ENCODE peak calls at places on chromosomes 12 and 14, in four cellular contexts. J is H9, L is mesenchymal stem cell, E is H1. H is an unnamed sample.

GRCh38 chr14:92659765-92660561 is 88.5 kb downstream of the LGMN start:
- DNase-seq in J (no peak), L (no peak), E (no peak), H (no peak)

GRCh38 chr14:74675219-74675618 is 37.7 kb downstream of the AREL1 start:
- DNase-seq in J (no peak), E (no peak), L (no peak), H (no peak)

GRCh38 chr12:117048585-117048904 is 50.7 kb downstream of the TESC start:
- DNase-seq in E (no peak), J (no peak), L (no peak), H (no peak)

GRCh38 chr12:65756956-65757511 is 67.2 kb upstream of the HMGA2 start:
- DNase-seq in J (no peak), L (no peak), E (no peak), H (no peak)

GRCh38 chr14:105343194-105343593 is 28.6 kb downstream of the PACS2 start:
- DNase-seq in E (no peak), J (no peak), L (no peak), H (no peak)

GRCh38 chr12:6563448-6564050 is 4.5 kb downstream of the NOP2 start:
- DNase-seq in E (no peak), J (peak), L (peak), H (peak)

GRCh38 chr12:99611117-99611516 is 36.4 kb upstream of the GARIN6 start:
- DNase-seq in L (no peak), J (no peak), E (no peak), H (no peak)

GRCh38 chr14:94079891-94080605 is 954 bp downstream of the DDX24 start:
- DNase-seq in L (peak), E (no peak), J (no peak), H (no peak)

GRCh38 chr14:101408077-101408831 is 153.0 kb upstream of the DIO3 start:
- DNase-seq in E (no peak), J (no peak), L (no peak), H (no peak)

GRCh38 chr12:113852695-113853490 is 113.2 kb downstream of the RBM19 start:
- DNase-seq in L (no peak), J (no peak), E (no peak), H (no peak)

GRCh38 chr14:87992349-87992719 is 648 bp downstream of the GALC start:
- DNase-seq in L (no peak), E (no peak), J (peak), H (no peak)

GRCh38 chr14:101109347-101109638 is 205.8 kb upstream of the RTL1 start:
- DNase-seq in E (no peak), J (no peak), L (no peak), H (no peak)

GRCh38 chr12:6089041-6089823 is 35.2 kb downstream of the VWF start:
- DNase-seq in J (peak), E (no peak), L (no peak), H (no peak)

GRCh38 chr12:1644523-1645438 is 15.8 kb downstream of the WNT5B start:
- DNase-seq in E (no peak), L (no peak), J (no peak), H (no peak)

GRCh38 chr12:102408487-102409297 is 71.7 kb downstream of the IGF1 start:
- DNase-seq in E (no peak), J (no peak), L (no peak), H (no peak)

GRCh38 chr14:67385120-67385519 is 25.0 kb downstream of the EIF2S1 start:
- DNase-seq in L (no peak), J (no peak), E (no peak), H (no peak)

GRCh38 chr12:79444089-79444488 is 246.7 kb downstream of the PAWR start:
- DNase-seq in E (no peak), L (peak), J (no peak), H (no peak)

GRCh38 chr12:93146278-93146939 is 217.3 kb upstream of the EEA1 start:
- DNase-seq in J (no peak), L (no peak), E (no peak), H (no peak)

GRCh38 chr14:69716483-69717187 is 50.3 kb upstream of the SRSF5 start:
- DNase-seq in J (no peak), L (peak), E (no peak), H (no peak)

GRCh38 chr12:62848418-62848817 is 86.5 kb downstream of the PPM1H start:
- DNase-seq in E (no peak), L (peak), J (no peak), H (no peak)

GRCh38 chr12:11171953-11172675 is 1.1 kb downstream of the SMIM10L1 start:
- DNase-seq in E (no peak), L (no peak), J (no peak), H (no peak)

GRCh38 chr14:100434911-100435455 is 111.8 kb downstream of the SLC25A47 start:
- DNase-seq in L (no peak), E (no peak), J (no peak), H (no peak)

GRCh38 chr12:127496255-127496654 is 770.7 kb upstream of the TMEM132C start:
- DNase-seq in E (peak), J (peak), L (no peak), H (no peak)

GRCh38 chr12:12029653-12030052 is 41.1 kb upstream of the BCL2L14 start:
- DNase-seq in L (no peak), J (no peak), E (no peak), H (no peak)

GRCh38 chr14:75044322-75044721 is 6.9 kb downstream of the MLH3 start:
- DNase-seq in L (no peak), J (no peak), E (no peak), H (no peak)

GRCh38 chr12:3685813-3686212 is 67.1 kb downstream of the CRACR2A start:
- DNase-seq in L (no peak), E (no peak), J (no peak), H (no peak)

GRCh38 chr12:122406701-122407154 is 15.7 kb downstream of the CLIP1 start:
- DNase-seq in J (no peak), L (peak), E (no peak), H (no peak)

GRCh38 chr14:64758025-64758521 is 53.8 kb downstream of the PLEKHG3 start:
- DNase-seq in L (peak), E (no peak), J (no peak), H (no peak)

GRCh38 chr14:100239200-100239839 is 376 bp downstream of the YY1 start:
- DNase-seq in E (no peak), J (no peak), L (no peak), H (no peak)

GRCh38 chr12:68240975-68241374 is 12.4 kb downstream of the IL22 start:
- DNase-seq in E (no peak), J (no peak), L (peak), H (no peak)

GRCh38 chr14:20714593-20715250 is 26.2 kb downstream of the ANG start:
- DNase-seq in L (no peak), J (no peak), E (no peak), H (no peak)

GRCh38 chr12:103697912-103698751 is 111.1 kb downstream of the STAB2 start:
- DNase-seq in E (no peak), J (no peak), L (no peak), H (no peak)
- H3K18ac ChIP-seq in E (no peak), J (no peak), L (no peak), H (peak)

GRCh38 chr12:40584763-40585162 is 107.5 kb upstream of the CNTN1 start:
- DNase-seq in J (no peak), E (no peak), L (no peak), H (no peak)

GRCh38 chr12:40583743-40584142 is 108.5 kb upstream of the CNTN1 start:
- DNase-seq in L (no peak), J (no peak), E (no peak), H (no peak)

GRCh38 chr12:40586823-40587222 is 105.4 kb upstream of the CNTN1 start:
- DNase-seq in J (no peak), L (no peak), E (no peak), H (no peak)

GRCh38 chr12:40587416-40587815 is 104.8 kb upstream of the CNTN1 start:
- DNase-seq in E (no peak), J (no peak), L (no peak), H (no peak)

DNA sequence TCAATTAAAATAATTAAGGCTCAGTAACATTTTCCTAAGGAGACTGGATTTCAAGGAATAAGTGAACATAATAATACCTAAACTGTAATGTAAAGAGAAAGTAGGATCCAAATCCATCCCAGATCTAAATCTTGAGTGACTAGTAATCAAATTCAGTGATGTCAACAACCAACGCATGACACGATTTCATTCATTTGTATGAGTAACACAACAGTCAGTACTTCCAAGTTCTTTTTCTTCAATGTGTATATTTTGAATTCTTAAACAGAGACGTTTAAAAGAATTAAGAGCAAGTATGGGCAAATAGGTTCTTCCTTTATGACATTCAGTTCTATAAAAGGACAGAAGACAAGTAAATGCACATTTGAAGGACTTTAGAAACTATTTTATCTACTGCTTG is 104.3 kb upstream of the CNTN1 start:
- DNase-seq in E (no peak), L (no peak), J (no peak), H (no peak)
- H2BK120ac ChIP-seq in E (no peak), L (no peak), J (no peak), H (no peak)

GRCh38 chr12:52079576-52080402 is at the start of gene SMIM41:
- DNase-seq in E (no peak), L (no peak), J (peak), H (no peak)
- H2BK12ac ChIP-seq in E (no peak), L (no peak), J (no peak), H (no peak)

DNA sequence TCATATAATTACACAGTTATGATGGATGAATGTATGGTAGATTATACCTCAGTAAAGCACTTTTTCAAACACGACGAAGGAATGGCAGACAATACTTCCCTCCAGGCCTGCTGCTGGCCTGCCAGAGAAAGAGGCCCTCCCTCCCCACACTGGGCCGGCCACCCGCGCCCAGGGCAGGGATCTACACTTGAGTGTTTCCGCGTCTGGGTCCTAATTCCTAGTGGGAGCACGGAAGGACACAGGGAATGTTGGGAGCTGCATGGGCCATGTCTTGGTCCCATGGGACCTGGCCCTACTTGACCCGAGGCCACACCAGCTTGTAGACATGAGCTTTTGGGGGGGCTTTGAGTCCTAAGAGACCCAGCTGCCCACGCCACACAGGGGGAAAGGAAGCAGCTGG is 52.0 kb downstream of the STX2 start:
- DNase-seq in L (no peak), J (no peak), E (no peak), H (no peak)
- H3K18ac ChIP-seq in L (no peak), J (no peak), E (peak), H (peak)

DNA sequence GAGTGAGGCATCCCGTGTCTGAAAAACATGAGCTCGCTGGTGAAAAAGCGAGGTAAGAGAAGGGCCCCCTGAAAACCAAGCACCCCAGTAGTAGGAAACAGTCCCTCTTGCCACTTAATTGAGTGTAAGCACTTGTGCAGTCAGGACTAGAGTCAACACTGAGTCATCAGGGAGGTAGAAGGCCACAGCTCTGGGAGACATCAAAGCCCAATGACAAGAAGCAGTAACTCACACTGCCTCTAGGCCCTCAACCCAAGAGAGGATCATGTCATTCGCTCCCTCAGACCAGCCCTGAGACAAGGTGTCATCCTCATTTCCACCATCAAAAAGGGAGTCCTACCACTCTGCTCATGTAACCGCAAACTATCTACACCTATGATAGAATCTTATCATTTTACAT is 17.8 kb downstream of the POMT2 start:
- DNase-seq in L (peak), E (no peak), J (no peak), H (no peak)
- H2BK120ac ChIP-seq in L (peak), E (no peak), J (no peak), H (no peak)

DNA sequence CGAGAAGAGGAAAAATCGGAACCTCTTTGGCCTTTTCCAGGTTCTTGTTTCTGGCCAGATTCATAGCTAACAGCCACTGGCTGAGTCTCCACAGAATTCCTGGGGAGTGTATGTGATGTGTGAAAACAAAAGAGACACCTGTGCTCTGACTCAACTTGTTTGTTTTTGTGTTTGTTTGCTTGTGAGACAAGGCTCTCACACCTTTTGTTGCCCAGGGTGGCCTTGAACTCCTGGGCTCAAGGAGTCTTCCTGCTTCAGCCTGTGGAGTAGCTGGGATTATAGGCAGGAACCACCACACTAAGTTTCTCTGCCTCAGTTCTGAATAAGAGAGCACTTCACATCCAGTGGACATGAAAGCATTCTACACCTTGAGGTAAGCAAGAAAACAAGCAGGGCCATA is 22.7 kb downstream of the MFAP5 start:
- DNase-seq in J (no peak), L (no peak), E (no peak), H (no peak)
- H2BK12ac ChIP-seq in J (no peak), L (no peak), E (peak), H (no peak)

GRCh38 chr14:104101086-104101621 is 15.7 kb downstream of the ASPG start:
- DNase-seq in E (no peak), J (no peak), L (no peak), H (no peak)
- H3K18ac ChIP-seq in E (no peak), J (no peak), L (no peak), H (no peak)

GRCh38 chr12:124379938-124380754 is 85.3 kb downstream of the RFLNA start:
- DNase-seq in E (no peak), J (no peak), L (peak), H (no peak)

GRCh38 chr12:124377981-124378509 is 83.2 kb downstream of the RFLNA start:
- DNase-seq in L (no peak), J (no peak), E (no peak), H (no peak)

GRCh38 chr12:124381454-124382207 is 86.7 kb downstream of the RFLNA start:
- DNase-seq in E (no peak), J (no peak), L (peak), H (no peak)

GRCh38 chr12:124380793-124381453 is 86.0 kb downstream of the RFLNA start:
- DNase-seq in L (no peak), J (no peak), E (no peak), H (no peak)

GRCh38 chr12:124379379-124379937 is 84.6 kb downstream of the RFLNA start:
- DNase-seq in L (no peak), E (no peak), J (no peak), H (no peak)
- H2BK120ac ChIP-seq in L (no peak), E (no peak), J (no peak), H (no peak)

DNA sequence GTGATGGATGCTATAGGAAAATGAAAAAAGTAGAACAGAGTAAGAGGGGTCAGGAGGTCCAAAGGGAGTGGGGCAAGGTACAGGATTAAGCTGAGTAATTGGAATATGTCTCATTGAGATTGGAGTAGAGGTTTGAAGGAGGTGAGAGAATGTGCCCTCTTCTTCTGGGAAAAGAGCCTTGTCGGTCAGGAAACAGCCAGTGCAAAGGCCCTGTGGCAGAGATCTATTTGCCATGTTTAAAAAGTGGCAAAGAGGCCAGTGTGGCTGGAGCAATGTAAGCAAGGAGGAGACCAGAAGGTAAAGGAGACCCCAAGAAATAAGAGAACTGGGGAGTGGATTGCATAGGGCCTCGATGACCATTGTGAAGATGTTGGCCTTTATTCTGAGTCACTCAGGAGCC is 706.5 kb downstream of the MED13L start:
- DNase-seq in J (no peak), E (no peak), L (no peak), H (no peak)
- H2BK12ac ChIP-seq in J (no peak), E (no peak), L (no peak), H (no peak)

DNA sequence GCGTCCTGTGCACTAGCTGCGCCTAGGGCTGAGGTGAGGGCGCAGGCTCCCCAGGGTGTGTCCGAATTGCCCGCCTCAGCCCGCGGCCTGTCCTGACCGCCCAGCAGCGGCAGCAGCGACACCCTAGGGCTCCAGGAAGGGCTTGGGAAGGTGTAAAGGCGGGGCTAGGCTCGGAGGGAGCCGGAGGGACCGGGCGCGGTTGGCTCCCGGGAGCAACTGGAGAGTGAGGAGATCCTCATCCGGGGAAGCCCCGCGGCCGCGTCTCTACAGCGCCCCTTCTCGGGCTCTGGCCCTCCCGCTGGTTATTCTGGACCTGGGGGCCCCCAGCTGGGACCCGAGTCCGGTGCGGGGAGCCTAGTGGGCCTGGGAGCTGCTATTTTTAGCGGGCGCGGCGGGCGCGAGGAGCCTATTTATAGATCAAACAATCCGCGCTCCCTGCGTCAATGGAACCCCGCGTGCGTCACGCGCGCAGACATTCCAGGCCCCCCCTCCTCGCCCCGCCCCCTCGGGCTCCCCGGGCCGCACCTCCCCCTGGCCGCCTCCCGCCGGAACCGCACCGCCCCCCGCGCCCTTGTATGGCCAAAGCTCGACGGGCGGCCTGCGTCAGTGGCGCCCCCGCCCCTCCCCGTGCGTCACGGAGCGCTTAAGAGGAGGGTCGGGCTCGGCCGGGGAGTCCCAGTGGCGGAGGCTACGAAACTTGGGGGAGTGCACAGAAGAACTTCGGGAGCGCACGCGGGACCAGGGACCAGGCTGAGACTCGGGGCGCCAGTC is at the start of gene NR4A1:
- DNase-seq in L (peak), J (peak), E (no peak), H (peak)
- H3K18ac ChIP-seq in L (peak), J (peak), E (no peak), H (peak)

H was measured in neuronal stem cell.